ENCODE peak calls at places on chromosome 5, in nine cellular contexts. F is hypothalamus; C is NCI-H748 treated with DMSO at 0.1 percent for 48 hours; B is body of pancreas; D is GM12891; J is stimulated activated CD8-positive, alpha-beta memory T cell treated with anti-CD3 and anti-CD28 coated beads, Interleukin-15, amount 100 ng/mL, for 24 hours; R is activated CD8-positive, alpha-beta memory T cell treated with anti-CD3 and anti-CD28 coated beads, Interleukin-2, amount 50 U/mL, for 4 hours; M is A172; Q is foreskin fibroblast. O is an unnamed sample.

GRCh38 chr5:95668216-95668615 is 14.6 kb downstream of the SPATA9 start:
- DNase-seq in Q (no peak), M (no peak), J (no peak), F (no peak), D (no peak), C (no peak), B (no peak), R (no peak), O (no peak)

GRCh38 chr5:169591636-169592035 is 8.1 kb downstream of the SPDL1 start:
- DNase-seq in Q (no peak), B (no peak), D (no peak), R (no peak), C (no peak), M (peak; percentile 55), F (no peak), J (no peak), O (no peak)

GRCh38 chr5:66498791-66499207 is 97.4 kb upstream of the MAST4 start:
- DNase-seq in B (no peak), D (no peak), R (no peak), M (peak; percentile 12), J (no peak), F (no peak), C (no peak), Q (no peak), O (peak; percentile 18)

GRCh38 chr5:36090033-36090432 is 23.4 kb upstream of the UGT3A2 start:
- DNase-seq in C (peak; percentile 36), M (peak; percentile 62), J (no peak), R (no peak), D (no peak), F (no peak), Q (peak; percentile 13), B (no peak), O (no peak)

GRCh38 chr5:131423056-131423455 is 159.2 kb downstream of the CDC42SE2 start:
- DNase-seq in B (no peak), R (no peak), D (no peak), J (no peak), C (no peak), Q (no peak), F (no peak), M (peak; percentile 12), O (no peak)

GRCh38 chr5:76714771-76715483 is 999 bp upstream of the F2R start:
- DNase-seq in C (no peak), Q (no peak), M (no peak), J (no peak), B (no peak), F (no peak), D (no peak), R (no peak), O (no peak)

GRCh38 chr5:127313847-127314473 is 23.4 kb downstream of the MEGF10 start:
- DNase-seq in B (peak; percentile 56), D (no peak), M (peak; percentile 72), C (peak; percentile 33), R (peak; percentile 66), J (peak; percentile 40), Q (peak; percentile 32), F (peak; percentile 17), O (peak; percentile 28)

GRCh38 chr5:146474040-146474439 is 26.9 kb downstream of the TCERG1 start:
- DNase-seq in D (no peak), J (no peak), Q (no peak), M (no peak), C (no peak), R (no peak), B (no peak), F (no peak), O (no peak)

O was measured in NCI-H774.